ENCODE peak calls at places on chromosomes 16 and 17, in six cellular contexts. H, C, W, M, D and G are unnamed samples. For H3K36me3, the result is how much of the 10 kb centered on the place peaks cover.

GRCh38 chr17:80799553-80800403 is 191.9 kb upstream of the CHMP6 start:
- DNase-seq in H (no peak), M (no peak), D (no peak), C (no peak), W (no peak), G (no peak)

GRCh38 chr17:56587298-56587697 is 6.2 kb upstream of the NOG start:
- DNase-seq in C (no peak), H (no peak), D (no peak), W (no peak), M (no peak), G (no peak)

GRCh38 chr17:74345433-74346241 is 16.0 kb downstream of the BTBD17 start:
- DNase-seq in M (no peak), H (no peak), D (no peak), W (no peak), C (no peak), G (no peak)

GRCh38 chr17:11612956-11613355 is 14.7 kb downstream of the DNAH9 start:
- DNase-seq in D (no peak), M (no peak), H (no peak), W (no peak), C (no peak), G (no peak)

GRCh38 chr16:48330133-48330846 is 54.9 kb downstream of the SIAH1 start:
- DNase-seq in M (no peak), D (no peak), C (no peak), H (peak), W (no peak), G (no peak)

GRCh38 chr17:68035131-68035522 is 408 bp upstream of the KPNA2 start:
- DNase-seq in H (no peak), D (no peak), W (no peak), C (no peak), M (no peak), G (no peak)

GRCh38 chr17:60910415-60910814 is 232.8 kb downstream of the BCAS3 start:
- DNase-seq in H (no peak), C (no peak), W (no peak), M (peak), D (no peak), G (peak)

GRCh38 chr17:12530126-12530525 is 135.6 kb upstream of the MYOCD start:
- DNase-seq in H (no peak), W (no peak), D (no peak), M (peak), C (no peak), G (no peak)

GRCh38 chr17:43018008-43018853 is 4.0 kb downstream of the VAT1 start:
- DNase-seq in M (peak), H (no peak), C (peak), D (peak), W (no peak), G (no peak)

GRCh38 chr17:8964801-8965393 is 610 bp downstream of the PIK3R5 start:
- DNase-seq in W (no peak), M (no peak), D (no peak), H (no peak), C (no peak), G (no peak)

GRCh38 chr16:14302031-14302398 is 230.9 kb downstream of the MRTFB start:
- DNase-seq in D (peak), W (no peak), H (peak), M (peak), C (no peak), G (peak)

GRCh38 chr17:14205992-14206461 is 30.6 kb downstream of the CDRT15 start:
- DNase-seq in M (no peak), W (no peak), H (no peak), D (no peak), C (no peak), G (no peak)

GRCh38 chr16:80039777-80040176 is 439.2 kb upstream of the MAF start:
- DNase-seq in W (no peak), D (no peak), M (no peak), H (no peak), C (no peak), G (no peak)

GRCh38 chr17:10271004-10271620 is 72.7 kb upstream of the GAS7 start:
- DNase-seq in M (no peak), H (no peak), W (no peak), D (no peak), C (no peak), G (no peak)

GRCh38 chr16:49663081-49664057 is 192.5 kb downstream of the ZNF423 start:
- DNase-seq in W (no peak), M (no peak), H (no peak), D (peak), C (no peak), G (no peak)

GRCh38 chr17:51260960-51261958 is 913 bp downstream of the UTP18 start:
- DNase-seq in C (peak), W (peak), H (no peak), D (peak), M (peak), G (peak)

DNA sequence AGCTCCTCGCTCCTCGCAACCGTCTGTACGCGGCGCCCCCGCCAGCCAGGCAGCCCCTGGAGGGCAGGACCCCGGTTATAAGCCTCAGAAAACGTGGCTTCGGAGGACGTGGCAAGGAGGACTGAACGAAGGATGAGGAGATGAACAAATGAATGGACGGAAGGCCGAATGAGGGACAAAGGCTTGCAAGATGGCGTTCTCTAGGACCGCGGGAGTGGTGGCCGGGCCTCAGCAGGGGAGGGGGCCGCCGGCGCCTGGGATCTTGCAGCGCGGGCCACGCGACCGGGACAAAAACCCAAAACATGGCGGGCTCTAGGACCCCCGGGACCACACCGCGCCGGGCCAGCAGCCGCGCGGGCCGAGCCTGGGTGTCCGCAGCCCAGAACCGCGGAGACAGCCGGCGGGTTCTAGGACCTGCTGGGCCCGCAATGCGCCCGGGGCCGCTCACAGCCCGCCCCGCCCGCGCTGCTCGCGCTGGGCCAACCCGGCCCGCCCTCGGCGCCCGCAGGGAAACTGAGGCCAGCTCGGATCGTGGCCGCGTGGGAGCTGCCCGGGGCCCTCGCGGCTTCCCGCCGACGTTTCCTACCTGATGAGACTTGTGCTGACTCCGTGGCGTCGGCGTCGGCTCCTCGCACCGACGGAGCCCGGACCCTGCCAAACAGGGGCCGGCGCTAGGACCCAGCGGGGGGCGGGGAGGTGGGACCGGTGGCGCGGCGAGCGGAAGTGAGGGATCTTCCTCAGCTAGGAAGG is 792 bp downstream of the ZNF668 start:
- DNase-seq in W (peak), C (peak), H (peak), D (peak), M (peak), G (peak)
- H4K8ac ChIP-seq in W (peak), C (no peak), H (peak), D (peak), M (no peak), G (peak)

DNA sequence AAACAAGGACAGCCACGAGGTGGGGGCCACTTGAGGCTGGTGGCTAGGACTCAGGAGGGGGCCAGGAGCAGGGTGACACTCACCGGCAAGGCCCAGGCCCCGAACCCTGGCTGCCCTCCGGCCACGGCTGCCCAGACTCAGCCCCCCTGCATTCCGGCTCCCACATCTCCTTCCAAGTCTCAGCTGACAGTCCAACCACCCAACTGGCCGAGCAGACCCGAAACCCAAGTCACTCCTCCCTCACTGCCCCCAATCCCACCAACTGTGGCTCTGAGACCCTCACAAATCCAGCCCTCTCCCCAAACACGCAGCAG is 9.4 kb downstream of the HAGH start:
- DNase-seq in W (no peak), M (no peak), C (no peak), D (no peak), H (no peak), G (no peak)
- H3K36me3 ChIP-seq in W (under half), M (under half), C (under half), D (half or more), H (under half), G (half or more)

DNA sequence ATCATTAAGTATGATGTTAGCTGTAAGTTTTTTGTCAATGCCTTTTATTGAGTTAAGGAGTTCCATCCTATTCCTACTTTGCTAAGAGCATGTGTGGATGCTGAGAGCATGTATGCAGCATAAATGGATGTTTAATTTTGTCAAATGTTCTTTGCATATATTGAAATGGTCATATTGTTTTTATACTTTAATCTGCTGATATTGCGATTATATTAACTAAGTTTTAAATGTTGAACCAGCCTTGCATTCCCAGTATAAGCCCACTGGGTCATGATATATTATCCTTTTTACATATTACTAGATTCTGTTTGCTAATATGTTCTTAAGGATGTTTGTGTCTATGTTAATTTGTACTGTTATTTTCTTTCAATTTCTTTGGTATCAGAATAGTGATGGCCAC is 53.2 kb downstream of the CCDC182 start:
- DNase-seq in W (no peak), C (no peak), M (no peak), D (no peak), H (no peak), G (no peak)
- H4K8ac ChIP-seq in W (no peak), C (no peak), M (no peak), D (no peak), H (no peak), G (no peak)

GRCh38 chr17:7326186-7326585 is 2.9 kb downstream of the NEURL4 start:
- DNase-seq in C (no peak), M (no peak), D (no peak), H (no peak), W (no peak), G (no peak)

GRCh38 chr17:7322520-7323194 is 6.5 kb downstream of the NEURL4 start:
- DNase-seq in M (no peak), C (no peak), W (no peak), D (no peak), H (no peak), G (no peak)

GRCh38 chr17:7325031-7325528 is 4.1 kb downstream of the NEURL4 start:
- DNase-seq in C (no peak), D (no peak), H (no peak), M (no peak), W (no peak), G (no peak)

GRCh38 chr17:7323731-7324437 is 5.3 kb downstream of the NEURL4 start:
- DNase-seq in D (peak), W (peak), C (no peak), H (peak), M (peak), G (peak)

DNA sequence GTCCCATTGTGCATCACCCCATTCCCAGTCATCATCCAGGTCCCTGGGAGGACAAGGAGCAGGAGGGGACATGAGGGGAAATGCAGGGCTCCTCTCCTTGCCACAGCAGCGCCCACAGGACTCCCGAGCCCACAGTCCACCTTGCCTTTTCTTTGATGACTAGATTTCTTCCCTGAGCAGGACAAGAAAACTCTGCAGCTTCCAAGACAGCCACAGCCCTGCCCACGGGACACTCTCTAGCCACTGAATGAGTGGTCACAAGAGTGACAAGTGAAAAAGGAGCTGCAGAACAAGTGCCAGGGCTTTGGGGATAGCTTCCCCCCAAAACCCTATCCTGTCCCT is 4.7 kb downstream of the NEURL4 start:
- DNase-seq in M (no peak), H (no peak), D (no peak), W (no peak), C (no peak), G (no peak)
- H3K36me3 ChIP-seq in M (under half), H (half or more), D (half or more), W (under half), C (half or more), G (half or more)